ENCODE peak calls at places on chromosomes 7 and 10, in seven cellular contexts. O is neural crest cell; N is epithelial cell of esophagus; X is IMR-90; V is stimulated activated CD4-positive, alpha-beta T cell treated with anti-CD3 and anti-CD28 coated beads, TNF-alpha, amount 100 ng/mL, for 24 hours; U is progenitor cell of endocrine pancreas; W is retina. S is an unnamed sample.

GRCh38 chr7:155858521-155859061 is 46.3 kb upstream of the SHH start:
- DNase-seq in O (no peak), N (peak; percentile 24), X (peak; percentile 28), V (no peak), U (no peak), W (no peak), S (no peak)

GRCh38 chr7:5615190-5616070 is 166.0 kb downstream of the RNF216 start:
- DNase-seq in O (no peak), N (peak; percentile 78), X (no peak), V (no peak), U (no peak), W (no peak), S (no peak)

GRCh38 chr10:35643151-35643975 is 1.3 kb upstream of the FZD8 start:
- DNase-seq in O (peak; percentile 26), N (peak; percentile 45), X (peak; percentile 66), V (no peak), U (peak; percentile 31), W (peak; percentile 91), S (peak; percentile 67)

GRCh38 chr10:114058297-114058696 is 14.6 kb downstream of the ADRB1 start:
- DNase-seq in O (no peak), N (no peak), X (no peak), V (no peak), U (no peak), W (no peak), S (no peak)

GRCh38 chr7:77310982-77311381 is 105.2 kb downstream of the GSAP start:
- DNase-seq in O (no peak), N (peak; percentile 72), X (no peak), V (no peak), U (no peak), W (no peak), S (no peak)

GRCh38 chr7:55375237-55375636 is 10.1 kb downstream of the LANCL2 start:
- DNase-seq in O (no peak), N (no peak), X (no peak), V (no peak), U (no peak), W (no peak), S (no peak)

GRCh38 chr10:30176182-30176581 is 116.8 kb upstream of the JCAD start:
- DNase-seq in O (no peak), N (no peak), X (peak; percentile 83), V (no peak), U (no peak), W (no peak), S (no peak)

GRCh38 chr7:110001254-110001938 is 1089.5 kb upstream of the LRRN3 start:
- DNase-seq in O (no peak), N (no peak), X (no peak), V (no peak), U (no peak), W (no peak), S (no peak)

GRCh38 chr10:61760943-61761824 is 98.5 kb downstream of the CABCOCO1 start:
- DNase-seq in O (no peak), N (peak; percentile 68), X (peak; percentile 87), V (no peak), U (no peak), W (no peak), S (no peak)

GRCh38 chr10:88194041-88194887 is 330.8 kb downstream of the PTEN start:
- DNase-seq in O (no peak), N (peak; percentile 73), X (peak; percentile 31), V (no peak), U (no peak), W (no peak), S (no peak)